ENCODE peak calls at places on chromosomes 16 and 17, in four cellular contexts. I is WTC11, A is K562, H is SK-N-SH. J is an unnamed sample.

GRCh38 chr17:2122641-2123302 is 67.9 kb downstream of the HIC1 start:
- DNase-seq in A (no peak), H (peak; percentile 56), I (peak; percentile 27), J (no peak)

GRCh38 chr16:69918241-69918640 is 32.9 kb upstream of the CLEC18A start:
- DNase-seq in I (no peak), H (no peak), A (no peak), J (no peak)

GRCh38 chr16:17293813-17294558 is 176.8 kb downstream of the XYLT1 start:
- DNase-seq in I (no peak), A (no peak), H (no peak), J (no peak)

GRCh38 chr17:71273451-71273850 is 847.4 kb upstream of the SOX9 start:
- DNase-seq in A (no peak), I (no peak), H (no peak), J (no peak)

GRCh38 chr16:28166394-28167208 is 45.2 kb downstream of the XPO6 start:
- DNase-seq in A (no peak), I (no peak), H (no peak), J (no peak)

GRCh38 chr16:81261049-81261648 is 22.7 kb downstream of the BCO1 start:
- DNase-seq in H (peak; percentile 36), I (peak; percentile 26), A (peak; percentile 52), J (no peak)

GRCh38 chr17:41008811-41009210 is at the start of gene KRTAP3-1:
- DNase-seq in I (no peak), A (no peak), H (no peak), J (no peak)

GRCh38 chr16:82524939-82525338 is 101.8 kb upstream of the CDH13 start:
- DNase-seq in A (no peak), H (no peak), I (no peak), J (no peak)

GRCh38 chr17:49450735-49451134 is 36.1 kb upstream of the PHB1 start:
- DNase-seq in I (no peak), A (no peak), H (no peak), J (no peak)

GRCh38 chr16:66196770-66197169 is 169.7 kb upstream of the CDH5 start:
- DNase-seq in H (no peak), A (no peak), I (no peak), J (no peak)

GRCh38 chr16:28218109-28218508 is 6.3 kb upstream of the XPO6 start:
- DNase-seq in A (peak; percentile 49), I (peak; percentile 30), H (no peak), J (no peak)

GRCh38 chr17:46827274-46827673 is 8.8 kb upstream of the WNT3 start:
- DNase-seq in A (no peak), H (no peak), I (no peak), J (no peak)

GRCh38 chr17:49587366-49588073 is 11.8 kb downstream of the NXPH3 start:
- DNase-seq in A (no peak), I (no peak), H (no peak), J (no peak)

GRCh38 chr16:24935336-24935735 is 79.8 kb downstream of the ARHGAP17 start:
- DNase-seq in I (no peak), H (no peak), A (no peak), J (no peak)

GRCh38 chr17:80955673-80956306 is 35.9 kb upstream of the CHMP6 start:
- DNase-seq in I (peak; percentile 8), A (no peak), H (no peak), J (no peak)

GRCh38 chr16:85557083-85557975 is 55.8 kb upstream of the GSE1 start:
- DNase-seq in A (peak; percentile 93), H (peak; percentile 61), I (no peak), J (no peak)

GRCh38 chr16:11586856-11587642 is at the start of gene LITAF:
- DNase-seq in H (peak; percentile 92), A (peak; percentile 55), I (peak; percentile 59), J (no peak)

GRCh38 chr17:75876190-75876937 is 2.0 kb downstream of the TRIM47 start:
- DNase-seq in A (no peak), I (peak; percentile 71), H (peak; percentile 72), J (no peak)

GRCh38 chr17:82011617-82012481 is 10.8 kb downstream of the CENPX start:
- DNase-seq in I (no peak), H (no peak), A (no peak), J (no peak)

GRCh38 chr17:10673318-10673717 is 16.2 kb upstream of the MYH3 start:
- DNase-seq in H (no peak), A (no peak), I (no peak), J (no peak)

GRCh38 chr17:15257316-15257925 is 7.7 kb downstream of the PMP22 start:
- DNase-seq in A (peak; percentile 84), H (peak; percentile 83), I (peak; percentile 78), J (peak; percentile 19)

GRCh38 chr16:82146957-82147356 is 23.1 kb downstream of the MPHOSPH6 start:
- DNase-seq in H (no peak), I (no peak), A (no peak), J (no peak)

GRCh38 chr16:50591800-50592771 is 43.9 kb downstream of the NKD1 start:
- DNase-seq in H (peak; percentile 75), A (no peak), I (no peak), J (no peak)

GRCh38 chr17:31722251-31723056 is 136.6 kb downstream of the COPRS start:
- DNase-seq in A (no peak), H (no peak), I (no peak), J (no peak)

GRCh38 chr16:65249768-65250167 is 127.9 kb upstream of the CDH11 start:
- DNase-seq in H (no peak), I (peak; percentile 25), A (no peak), J (no peak)

GRCh38 chr16:70520612-70521297 is 2.6 kb downstream of the COG4 start:
- DNase-seq in H (no peak), A (no peak), I (no peak), J (no peak)

DNA sequence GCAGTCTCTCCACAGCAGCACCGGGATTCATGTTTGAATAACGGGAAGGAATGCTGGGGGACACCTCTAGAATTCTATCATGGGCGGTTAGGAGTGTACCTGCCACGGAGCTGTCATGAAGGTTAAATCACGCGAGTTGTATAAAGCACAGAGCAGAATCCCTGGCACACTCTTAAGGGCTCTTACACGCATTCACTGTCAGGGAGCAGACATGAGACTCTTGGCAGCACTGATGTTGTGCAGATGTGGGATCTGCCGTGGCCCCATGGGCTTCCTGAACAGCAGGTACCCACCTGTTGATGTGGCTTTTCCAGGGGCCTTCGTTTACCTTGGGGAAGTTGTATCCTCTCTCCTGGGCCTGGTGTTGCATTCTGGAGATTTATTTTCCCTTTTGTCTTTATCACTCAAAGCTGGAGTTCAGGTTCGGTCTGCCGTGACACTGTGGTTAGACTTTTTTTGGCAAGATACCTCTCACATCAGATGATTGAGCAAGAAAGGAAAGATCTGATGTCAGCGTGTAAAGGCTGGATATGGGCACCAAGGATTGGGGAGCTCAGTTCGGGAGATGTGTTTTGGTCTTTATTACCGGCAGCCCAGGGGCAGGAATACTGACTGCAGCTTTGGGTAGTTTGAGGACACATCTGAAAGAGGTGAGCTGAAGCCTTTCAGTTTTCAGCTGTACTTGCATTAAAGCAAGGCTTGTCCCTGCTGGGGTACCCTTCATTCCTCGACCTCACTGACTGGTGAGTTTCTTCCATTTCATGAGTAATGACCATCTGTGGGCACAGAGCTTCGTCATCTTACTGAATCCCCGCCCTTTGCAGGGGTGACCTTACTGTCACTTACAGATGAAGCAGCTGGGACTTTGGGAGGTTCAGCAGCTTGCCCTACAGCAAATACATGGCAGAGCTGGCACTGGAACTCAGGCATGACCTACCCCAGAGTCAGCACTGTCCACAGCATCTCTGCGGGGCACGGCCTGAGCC is 19.3 kb downstream of the KNOP1 start:
- DNase-seq in A (no peak), H (no peak), I (no peak), J (no peak)
- TF ChIP-seq MAX in A (no peak), H (no peak), I (no peak), J (no peak)

GRCh38 chr16:57091200-57091989 is 988 bp upstream of the CPNE2 start:
- DNase-seq in A (peak; percentile 18), H (peak; percentile 64), I (peak; percentile 67), J (no peak)

GRCh38 chr16:57092786-57093301 is 461 bp downstream of the CPNE2 start:
- DNase-seq in A (peak; percentile 59), I (peak; percentile 55), H (peak; percentile 85), J (no peak)

GRCh38 chr16:57093845-57094564 is 1.6 kb downstream of the CPNE2 start:
- DNase-seq in H (no peak), A (no peak), I (no peak), J (no peak)

GRCh38 chr16:57094911-57095310 is 2.5 kb downstream of the CPNE2 start:
- DNase-seq in H (no peak), I (no peak), A (no peak), J (no peak)

DNA sequence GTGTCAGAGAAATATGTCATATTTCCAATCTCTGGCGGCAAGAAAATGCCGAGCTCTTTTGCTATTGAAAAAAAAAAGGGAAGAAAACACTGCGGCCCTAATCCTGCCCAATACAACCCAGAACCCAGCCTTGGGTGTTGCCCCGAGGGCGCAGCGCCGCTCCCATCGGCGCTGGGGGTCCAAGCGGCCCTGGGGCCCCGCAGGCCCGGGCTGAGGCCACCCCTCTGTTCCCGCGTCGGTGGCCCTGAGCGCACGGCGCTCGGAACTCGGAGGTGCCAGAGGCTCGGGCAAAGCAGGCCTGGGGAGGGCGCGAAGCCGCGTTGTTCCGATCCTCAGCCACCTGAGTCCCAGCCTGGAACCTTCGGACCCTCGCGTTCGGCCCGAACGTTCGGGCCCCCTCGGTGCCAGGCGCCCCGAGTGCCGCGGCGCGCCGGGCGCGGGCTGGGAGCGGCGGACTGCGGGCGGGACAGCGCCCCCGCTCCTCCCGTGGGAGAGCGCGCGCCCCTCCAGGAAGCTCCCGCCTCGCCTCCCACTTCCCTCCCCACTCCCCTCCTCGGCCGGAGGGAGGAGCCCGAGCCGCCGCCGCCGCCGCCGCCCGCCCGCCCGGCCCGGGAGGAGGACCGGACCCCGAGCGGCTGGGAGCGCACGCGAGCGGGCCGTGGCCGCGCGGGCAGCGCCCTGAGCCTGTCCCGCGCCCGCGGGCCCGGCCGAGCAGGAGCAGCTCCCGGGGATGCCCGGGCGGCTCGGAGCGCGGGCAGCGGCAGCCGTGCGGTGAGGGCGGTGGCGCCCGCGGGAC is at the start of gene CPNE2:
- DNase-seq in A (peak; percentile 72), I (peak; percentile 42), H (peak; percentile 95), J (no peak)
- TF ChIP-seq USF1 in A (no peak), I (no peak), H (no peak), J (no peak)

DNA sequence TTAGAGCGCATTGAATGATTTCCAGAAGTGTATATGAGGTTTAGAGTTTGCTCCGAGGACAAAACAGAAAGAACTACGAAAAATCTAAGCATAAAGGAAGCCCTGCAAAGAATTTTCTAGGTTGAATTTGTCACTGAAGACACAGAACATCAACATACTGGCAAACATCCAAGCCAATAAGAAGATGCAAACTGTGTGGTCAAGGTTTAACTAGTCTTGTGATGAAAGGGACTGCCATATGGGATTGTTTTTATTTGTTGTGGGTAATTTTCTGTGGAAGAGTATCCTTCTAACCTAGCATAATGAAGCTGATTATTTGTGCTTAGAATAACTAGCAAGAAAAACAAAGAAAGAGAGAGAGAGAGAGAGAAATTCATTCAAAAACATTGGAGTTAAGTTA is 492.0 kb upstream of the ERCC4 start:
- DNase-seq in A (no peak), H (no peak), I (no peak), J (no peak)
- TF ChIP-seq MAX in A (no peak), H (no peak), I (no peak), J (no peak)

GRCh38 chr16:55003916-55004315 is 73.3 kb downstream of the IRX5 start:
- DNase-seq in I (no peak), A (peak; percentile 7), H (no peak), J (no peak)
- TF ChIP-seq USF1 in I (no peak), A (no peak), H (no peak), J (no peak)